ENCODE peak calls at places on chromosomes 3 and 15, in four cellular contexts. H is HCT116, O is ovary, K is brain microvascular endothelial cell. D is an unnamed sample.
A peak's percentile ranks its signal among the peaks of the same experiment; 100 is the strongest.

GRCh38 chr3:184578822-184579221 is 17.2 kb downstream of the EPHB3 start:
- DNase-seq in H (no peak), O (no peak), K (no peak), D (no peak)

GRCh38 chr3:39121626-39122025 is 14.1 kb downstream of the TTC21A start:
- DNase-seq in H (no peak), O (no peak), K (no peak), D (no peak)

GRCh38 chr15:90315276-90315982 is 36.7 kb upstream of the ZNF774 start:
- DNase-seq in O (peak; percentile 71), K (no peak), H (no peak), D (peak; percentile 51)

GRCh38 chr3:69723389-69723788 is 15.9 kb upstream of the MITF start:
- DNase-seq in H (no peak), O (no peak), K (no peak), D (no peak)

GRCh38 chr15:43103939-43104338 is 1.9 kb downstream of the UBR1 start:
- DNase-seq in O (no peak), H (no peak), K (no peak), D (no peak)

GRCh38 chr15:40281057-40281850 is 1.6 kb downstream of the ANKRD63 start:
- DNase-seq in O (no peak), K (no peak), H (no peak), D (no peak)

GRCh38 chr15:85974348-85974705 is 105.3 kb upstream of the AGBL1 start:
- DNase-seq in O (no peak), K (no peak), H (no peak), D (peak; percentile 20)

GRCh38 chr3:149466192-149466591 is 8.3 kb upstream of the TM4SF4 start:
- DNase-seq in O (no peak), H (no peak), K (peak; percentile 84), D (peak; percentile 27)

GRCh38 chr3:130741946-130742610 is 4.6 kb downstream of the PIK3R4 start:
- DNase-seq in H (no peak), O (no peak), K (no peak), D (no peak)

GRCh38 chr3:72520690-72521308 is 327.4 kb downstream of the SHQ1 start:
- DNase-seq in H (peak; percentile 16), K (peak; percentile 25), O (no peak), D (peak; percentile 66)

GRCh38 chr15:68488966-68489365 is 57.0 kb upstream of the ITGA11 start:
- DNase-seq in K (no peak), O (no peak), H (no peak), D (no peak)

GRCh38 chr3:31369637-31370036 is 163.1 kb upstream of the STT3B start:
- DNase-seq in O (no peak), K (peak; percentile 69), H (no peak), D (no peak)

GRCh38 chr15:45634442-45635190 is at the start of gene SQOR:
- DNase-seq in H (peak; percentile 73), K (peak; percentile 23), O (peak; percentile 71), D (peak; percentile 83)

GRCh38 chr15:85406916-85407315 is 26.5 kb downstream of the AKAP13 start:
- DNase-seq in H (no peak), K (no peak), O (no peak), D (no peak)

GRCh38 chr3:72418149-72418686 is 430.0 kb downstream of the SHQ1 start:
- DNase-seq in O (no peak), K (no peak), H (no peak), D (no peak)

GRCh38 chr3:53236112-53236841 is 19.5 kb downstream of the TKT start:
- DNase-seq in H (peak; percentile 34), O (peak; percentile 60), K (peak; percentile 82), D (peak; percentile 60)

GRCh38 chr3:57733790-57734189 is 22.3 kb upstream of the SLMAP start:
- DNase-seq in K (no peak), H (no peak), O (no peak), D (no peak)

GRCh38 chr3:170037463-170038433 is at the start of gene GPR160:
- DNase-seq in K (peak; percentile 31), O (peak; percentile 53), H (peak; percentile 64), D (peak; percentile 36)

GRCh38 chr3:139686206-139686605 is 8.4 kb upstream of the NMNAT3 start:
- DNase-seq in O (no peak), K (no peak), H (no peak), D (no peak)

GRCh38 chr3:130442284-130442683 is 74.7 kb upstream of the COL6A6 start:
- DNase-seq in O (no peak), H (no peak), K (no peak), D (no peak)

GRCh38 chr3:76753599-76753998 is 286.3 kb upstream of the ROBO2 start:
- DNase-seq in O (no peak), H (no peak), K (no peak), D (no peak)

GRCh38 chr15:62250176-62250575 is 85.1 kb upstream of the C2CD4B start:
- DNase-seq in H (no peak), K (no peak), O (no peak), D (no peak)

GRCh38 chr3:172913911-172914730 is 163.6 kb downstream of the ECT2 start:
- DNase-seq in H (no peak), O (no peak), K (no peak), D (no peak)

GRCh38 chr15:94186770-94187331 is 44.5 kb upstream of the MCTP2 start:
- DNase-seq in O (no peak), K (no peak), H (no peak), D (no peak)

GRCh38 chr3:81612768-81613167 is 148.7 kb downstream of the GBE1 start:
- DNase-seq in O (no peak), K (no peak), H (no peak), D (no peak)
- H3K27ac ChIP-seq in O (no peak overlapping the region), K (no peak overlapping the region), H (no peak overlapping the region), D (no peak overlapping the region)

DNA sequence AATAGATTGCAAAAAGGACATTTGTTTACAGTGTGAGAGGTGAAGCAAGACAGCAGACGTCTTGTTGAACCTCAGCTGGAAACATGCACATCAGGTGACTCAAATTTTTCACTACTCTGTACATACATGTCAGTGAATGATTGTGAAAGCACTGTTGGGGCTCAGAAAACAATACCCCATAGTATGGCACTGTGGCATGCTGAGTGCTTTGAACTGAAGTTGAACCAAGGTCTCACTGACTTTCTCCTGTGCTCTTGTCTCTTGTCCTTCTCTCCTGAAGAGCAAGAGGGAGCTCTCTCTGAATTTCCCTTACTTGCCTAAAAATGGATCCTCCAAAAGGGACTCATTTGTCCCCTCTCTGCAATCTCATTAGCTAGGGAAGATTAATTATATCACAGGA is 24.5 kb upstream of the NEDD4 start:
- DNase-seq in O (no peak), K (no peak), H (no peak), D (no peak)
- TF ChIP-seq CTCF in O (no peak), K (peak; percentile 21), H (peak; percentile 17), D (no peak)

GRCh38 chr3:129424185-129424841 is 4.1 kb downstream of the EFCAB12 start:
- DNase-seq in H (no peak), O (no peak), K (no peak), D (peak; percentile 48)
- H3K27ac ChIP-seq in H (no peak overlapping the region), O (no peak overlapping the region), K (no peak overlapping the region), D (no peak overlapping the region)

GRCh38 chr3:165343185-165343584 is 147.0 kb upstream of the SLITRK3 start:
- DNase-seq in H (no peak), O (no peak), K (no peak), D (no peak)

GRCh38 chr3:165336786-165337185 is 140.6 kb upstream of the SLITRK3 start:
- DNase-seq in H (no peak), K (peak; percentile 51), O (no peak), D (no peak)

GRCh38 chr3:165339753-165340152 is 143.6 kb upstream of the SLITRK3 start:
- DNase-seq in K (peak; percentile 23), H (peak; percentile 21), O (no peak), D (peak; percentile 6)
- TF ChIP-seq CTCF in K (peak; percentile 64), H (peak; percentile 38), O (no peak), D (peak; percentile 42)

DNA sequence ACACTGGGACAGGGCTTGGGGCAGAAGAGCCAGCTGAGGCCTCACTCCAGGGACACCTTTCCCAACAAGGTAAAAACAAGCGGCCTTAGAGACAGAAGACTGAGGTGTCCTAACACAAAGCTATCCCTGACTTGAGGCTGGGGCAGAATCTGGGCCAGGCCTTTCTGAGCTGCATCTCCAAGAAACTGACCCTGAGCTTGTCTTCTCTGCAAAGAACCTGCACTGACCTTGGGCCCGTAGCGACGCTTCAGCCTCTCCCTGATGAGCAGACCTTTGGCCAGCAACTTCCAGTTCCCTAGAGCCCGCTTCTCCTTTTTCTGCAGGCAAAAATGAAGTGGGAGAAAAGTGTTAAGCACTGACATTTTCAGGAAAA is 22.2 kb downstream of the TMEM43 start:
- DNase-seq in H (no peak), O (no peak), K (no peak), D (no peak)
- H3K27ac ChIP-seq in H (no peak overlapping the region), O (no peak overlapping the region), K (no peak overlapping the region), D (peak overlapping the region; percentile 97)

GRCh38 chr3:187740446-187741399 is 4.5 kb downstream of the BCL6 start:
- DNase-seq in K (peak; percentile 37), O (peak; percentile 88), H (no peak), D (peak; percentile 53)
- TF ChIP-seq CTCF in K (peak; percentile 91), O (peak; percentile 96), H (peak; percentile 82), D (peak; percentile 90)

DNA sequence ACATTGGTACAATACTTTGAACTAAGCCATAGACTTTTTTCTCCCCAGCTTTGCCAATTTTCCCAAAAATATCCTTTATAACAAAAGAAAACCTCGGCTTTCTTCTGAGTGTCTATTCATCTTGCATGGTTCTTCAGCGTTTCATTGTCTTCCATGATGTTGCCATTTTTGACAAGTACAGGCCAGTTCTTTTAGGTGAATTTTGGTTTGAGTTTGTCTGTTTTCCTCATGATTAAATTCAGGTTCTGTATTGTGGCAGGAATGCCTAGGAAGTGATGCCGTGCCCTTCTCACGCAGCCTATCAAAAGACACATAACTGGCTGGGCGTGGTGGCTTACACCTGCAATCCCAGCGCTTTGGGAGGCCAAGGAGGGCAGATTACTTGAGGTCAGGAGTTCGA is 7.6 kb upstream of the CSPG4 start:
- DNase-seq in K (no peak), H (no peak), O (no peak), D (no peak)
- H3K27ac ChIP-seq in K (no peak overlapping the region), H (no peak overlapping the region), O (no peak overlapping the region), D (peak overlapping the region; percentile 85)

DNA sequence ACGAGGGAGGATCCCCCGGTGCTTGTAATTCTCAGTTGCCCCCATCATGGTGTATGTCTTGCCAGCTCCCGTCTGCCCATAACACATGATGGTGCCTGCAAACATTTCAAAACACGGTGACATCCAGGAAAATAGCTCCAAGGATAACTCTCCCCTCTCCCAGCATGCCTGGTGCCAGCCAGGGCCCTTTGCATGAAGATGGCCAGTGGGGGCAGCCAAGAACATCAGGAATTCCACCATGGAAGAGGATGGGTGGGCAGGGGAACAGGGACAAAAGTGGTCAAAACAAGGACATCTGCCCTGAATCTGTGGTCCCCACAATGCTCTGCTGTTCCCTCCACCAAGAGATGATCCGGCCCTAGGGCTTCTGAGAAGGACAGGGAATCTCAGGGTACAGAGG is 9.0 kb downstream of the KIF9 start:
- DNase-seq in H (no peak), O (no peak), K (no peak), D (no peak)
- TF ChIP-seq CTCF in H (peak; percentile 30), O (no peak), K (peak; percentile 36), D (no peak)

GRCh38 chr3:43425829-43426228 is 139.5 kb downstream of the SNRK start:
- DNase-seq in K (no peak), O (no peak), H (no peak), D (no peak)
- H3K27ac ChIP-seq in K (no peak overlapping the region), O (no peak overlapping the region), H (no peak overlapping the region), D (no peak overlapping the region)